ENCODE peak calls at places on chromosomes 6 and 20, in six cellular contexts. I is brain microvascular endothelial cell, Z is cardiac muscle cell, Q is fibroblast of pulmonary artery, G is Calu3, M is fibroblast of lung. J is an unnamed sample.

GRCh38 chr6:2360716-2361115 is 115.3 kb upstream of the GMDS start:
- DNase-seq in Q (no peak), G (no peak), Z (no peak), I (no peak), M (no peak), J (no peak)

GRCh38 chr6:142682985-142683384 is 262.0 kb downstream of the HIVEP2 start:
- DNase-seq in M (no peak), G (no peak), Q (no peak), I (no peak), Z (no peak), J (no peak)

GRCh38 chr20:49248879-49249665 is 28.8 kb downstream of the ZNFX1 start:
- DNase-seq in I (no peak), M (no peak), Z (no peak), Q (no peak), G (no peak), J (no peak)

GRCh38 chr20:33310327-33310899 is 27.4 kb downstream of the BPIFB1 start:
- DNase-seq in Z (no peak), M (no peak), I (no peak), G (no peak), Q (no peak), J (no peak)

GRCh38 chr20:57412347-57413029 is 21.3 kb downstream of the RBM38 start:
- DNase-seq in G (no peak), I (no peak), M (no peak), Q (no peak), Z (no peak), J (no peak)

GRCh38 chr6:35386989-35387388 is 44.6 kb downstream of the PPARD start:
- DNase-seq in Z (no peak), G (no peak), M (no peak), I (no peak), Q (no peak), J (no peak)

GRCh38 chr20:40046703-40047102 is 642.3 kb downstream of the MAFB start:
- DNase-seq in Q (no peak), Z (no peak), I (no peak), M (no peak), G (no peak), J (no peak)

GRCh38 chr20:37158248-37158647 is 20.9 kb upstream of the RPN2 start:
- DNase-seq in G (no peak), Z (no peak), Q (no peak), M (no peak), I (no peak), J (no peak)

GRCh38 chr20:50711113-50711825 is 19.9 kb upstream of the RIPOR3 start:
- DNase-seq in Z (no peak), I (no peak), G (peak), Q (no peak), M (no peak), J (no peak)

GRCh38 chr6:108752733-108753392 is 95.4 kb upstream of the ARMC2 start:
- DNase-seq in I (no peak), M (no peak), Q (no peak), G (no peak), Z (no peak), J (no peak)

GRCh38 chr6:99151634-99152344 is 197.7 kb downstream of the FAXC start:
- DNase-seq in Z (peak), Q (peak), M (no peak), G (peak), I (peak), J (no peak)

GRCh38 chr20:57999465-58000111 is 228.9 kb downstream of the ANKRD60 start:
- DNase-seq in M (no peak), Q (no peak), I (no peak), Z (peak), G (peak), J (no peak)

GRCh38 chr20:32152421-32153155 is 43.1 kb downstream of the TM9SF4 start:
- DNase-seq in M (no peak), Z (no peak), I (no peak), G (no peak), Q (peak), J (no peak)

GRCh38 chr6:14079971-14080370 is 37.6 kb upstream of the CD83 start:
- DNase-seq in G (no peak), Q (no peak), M (no peak), I (no peak), Z (peak), J (no peak)

GRCh38 chr6:63636516-63636968 is 940 bp downstream of the PHF3 start:
- DNase-seq in G (peak), Q (peak), I (peak), Z (peak), M (peak), J (no peak)

GRCh38 chr6:39887692-39888450 is 46.4 kb downstream of the MOCS1 start:
- DNase-seq in Z (peak), Q (peak), I (peak), M (peak), G (peak), J (peak)

GRCh38 chr6:140050232-140050995 is 676.0 kb upstream of the CITED2 start:
- DNase-seq in G (no peak), M (peak), Q (peak), Z (peak), I (peak), J (no peak)

GRCh38 chr6:128057541-128058335 is 156.9 kb upstream of the THEMIS start:
- DNase-seq in Z (no peak), M (peak), Q (peak), I (peak), G (no peak), J (no peak)

GRCh38 chr6:3438190-3439167 is 18.4 kb downstream of the SLC22A23 start:
- DNase-seq in M (peak), G (no peak), Q (peak), Z (peak), I (peak), J (peak)

GRCh38 chr20:33674294-33675126 is at the start of gene NECAB3:
- DNase-seq in G (peak), Q (peak), Z (peak), M (peak), I (peak), J (no peak)

GRCh38 chr6:107061125-107062020 is 33.4 kb downstream of the MTRES1 start:
- DNase-seq in Q (no peak), M (no peak), G (no peak), I (no peak), Z (no peak), J (no peak)

GRCh38 chr6:170162011-170162770 is 128.7 kb downstream of the DLL1 start:
- DNase-seq in Q (no peak), I (no peak), G (no peak), Z (no peak), M (no peak), J (no peak)

GRCh38 chr20:20710847-20711315 is 1.6 kb downstream of the RALGAPA2 start:
- DNase-seq in Q (no peak), I (no peak), Z (no peak), M (no peak), G (peak), J (no peak)

GRCh38 chr6:161379828-161380598 is 106.2 kb upstream of the AGPAT4 start:
- DNase-seq in I (no peak), G (no peak), Q (peak), M (peak), Z (peak), J (no peak)

GRCh38 chr6:158892266-158892665 is 73.1 kb upstream of the EZR start:
- DNase-seq in G (no peak), Z (no peak), I (no peak), Q (no peak), M (no peak), J (no peak)

GRCh38 chr6:82953871-82954270 is 111.8 kb downstream of the UBE3D start:
- DNase-seq in M (no peak), G (no peak), I (peak), Q (peak), Z (peak), J (no peak)

GRCh38 chr6:41901882-41902519 is 6.8 kb upstream of the USP49 start:
- DNase-seq in M (peak), Z (peak), I (no peak), G (peak), Q (peak), J (no peak)

GRCh38 chr6:161411265-161411944 is 137.5 kb upstream of the AGPAT4 start:
- DNase-seq in Z (peak), G (no peak), I (peak), M (no peak), Q (no peak), J (no peak)

GRCh38 chr20:40757087-40757486 is 68.1 kb upstream of the MAFB start:
- DNase-seq in I (peak), G (no peak), Z (no peak), M (no peak), Q (peak), J (no peak)

GRCh38 chr6:56953597-56954388 is 1.1 kb upstream of the BEND6 start:
- DNase-seq in Z (no peak), Q (no peak), M (peak), G (no peak), I (no peak), J (no peak)

GRCh38 chr20:46683939-46684750 is 5.1 kb downstream of the TP53RK start:
- DNase-seq in I (peak), Z (peak), G (no peak), M (peak), Q (peak), J (peak)

GRCh38 chr6:32095338-32096086 is 13.6 kb downstream of the TNXB start:
- DNase-seq in Q (no peak), G (peak), I (no peak), Z (no peak), M (no peak), J (no peak)
- TF ChIP-seq CTCF in Q (peak), G (no peak), I (peak), Z (no peak), M (peak), J (peak)

GRCh38 chr20:56171087-56172012 is 77.2 kb upstream of the MC3R start:
- DNase-seq in Q (no peak), M (no peak), G (no peak), Z (no peak), I (no peak), J (no peak)
- TF ChIP-seq CTCF in Q (no peak), M (no peak), G (no peak), Z (no peak), I (no peak), J (no peak)

GRCh38 chr20:52219441-52219840 is 27.9 kb upstream of the ZFP64 start:
- DNase-seq in Z (no peak), Q (peak), G (peak), M (no peak), I (no peak), J (no peak)
- TF ChIP-seq CTCF in Z (peak), Q (no peak), G (no peak), M (no peak), I (no peak), J (no peak)

DNA sequence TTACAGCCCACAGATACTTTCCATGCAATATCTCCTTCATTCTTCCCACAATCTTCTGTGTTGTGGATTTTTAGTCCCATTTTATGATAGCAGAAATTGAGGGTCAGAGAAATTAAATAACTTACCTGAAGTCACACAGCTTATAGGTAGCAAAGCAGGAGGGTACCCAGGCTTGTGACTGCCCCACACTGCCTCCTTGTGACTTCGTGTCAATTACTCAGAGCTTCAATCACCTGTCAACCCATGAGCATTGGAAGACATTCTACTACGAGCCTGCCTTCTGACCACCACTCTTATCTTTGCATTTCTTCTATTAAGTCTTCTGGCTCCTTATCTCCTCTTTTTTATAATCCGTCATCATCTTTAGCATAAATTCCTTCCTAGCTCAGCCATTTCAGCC is 71.6 kb upstream of the NRSN1 start:
- DNase-seq in Q (no peak), G (no peak), M (no peak), Z (no peak), I (no peak), J (no peak)
- TF ChIP-seq CTCF in Q (no peak), G (no peak), M (no peak), Z (no peak), I (no peak), J (no peak)

GRCh38 chr6:31462026-31462963 is 35.6 kb upstream of the MICB start:
- DNase-seq in I (no peak), Q (no peak), M (peak), G (no peak), Z (no peak), J (no peak)
- TF ChIP-seq CTCF in I (no peak), Q (no peak), M (no peak), G (no peak), Z (no peak), J (no peak)

DNA sequence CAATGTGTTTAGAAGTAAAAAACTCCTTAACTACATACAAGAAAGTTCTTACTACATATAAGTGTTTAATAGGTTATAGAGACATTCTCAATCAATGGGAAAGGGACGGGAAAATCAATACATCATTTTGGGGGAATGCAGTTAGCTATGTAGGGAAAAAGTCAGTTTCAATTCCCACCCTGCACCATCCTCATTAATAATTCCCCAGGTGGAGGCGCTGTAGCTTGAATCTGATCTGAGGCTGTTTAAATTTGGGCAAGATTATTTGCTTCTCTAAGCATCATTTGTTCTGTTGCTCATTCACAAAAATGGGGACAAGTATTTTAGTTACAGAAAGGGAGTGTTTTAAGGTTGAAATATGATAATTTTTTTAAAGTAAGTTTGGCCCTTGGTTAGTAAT is 19.1 kb downstream of the OLIG3 start:
- DNase-seq in Q (no peak), I (no peak), Z (no peak), G (no peak), M (no peak), J (no peak)
- TF ChIP-seq CTCF in Q (no peak), I (peak), Z (no peak), G (no peak), M (peak), J (no peak)